ENCODE peak calls at places on chromosomes 3 and 15, in eight cellular contexts. S, V, Z, J, Y, F, M and B are unnamed samples.

GRCh38 chr3:17632401-17633100 is 109.9 kb downstream of the TBC1D5 start:
- DNase-seq in S (no peak), V (no peak), Z (no peak), J (peak), Y (peak), F (no peak), M (no peak), B (no peak)

GRCh38 chr3:100850156-100850555 is 140.9 kb downstream of the TFG start:
- DNase-seq in S (no peak), V (no peak), Z (no peak), J (no peak), Y (no peak), F (no peak), M (no peak), B (no peak)

GRCh38 chr3:175983369-175983768 is 1124.2 kb downstream of the NAALADL2 start:
- DNase-seq in S (no peak), V (no peak), Z (no peak), J (no peak), Y (no peak), F (no peak), M (no peak), B (no peak)

GRCh38 chr3:13584427-13584891 is 35.5 kb downstream of the FBLN2 start:
- DNase-seq in S (no peak), V (peak), Z (no peak), J (no peak), Y (no peak), F (no peak), M (no peak), B (no peak)

GRCh38 chr15:29333261-29333660 is 63.6 kb upstream of the NSMCE3 start:
- DNase-seq in S (no peak), V (no peak), Z (no peak), J (no peak), Y (no peak), F (no peak), M (no peak), B (no peak)

GRCh38 chr3:182524711-182525401 is 268.4 kb upstream of the ATP11B start:
- DNase-seq in S (no peak), V (no peak), Z (no peak), J (no peak), Y (no peak), F (no peak), M (no peak), B (no peak)

GRCh38 chr3:137066092-137066491 is 108.3 kb downstream of the IL20RB start:
- DNase-seq in S (no peak), V (no peak), Z (no peak), J (no peak), Y (no peak), F (no peak), M (no peak), B (peak)

GRCh38 chr15:76996076-76996525 is 1.2 kb downstream of the PSTPIP1 start:
- DNase-seq in S (no peak), V (no peak), Z (no peak), J (no peak), Y (no peak), F (no peak), M (no peak), B (no peak)

GRCh38 chr3:170867143-170867542 is 2.9 kb downstream of the RPL22L1 start:
- DNase-seq in S (no peak), V (no peak), Z (no peak), J (no peak), Y (peak), F (no peak), M (no peak), B (no peak)